ENCODE peak calls at places on chromosome 21, in five cellular contexts. S is stimulated activated CD4-positive, alpha-beta T cell treated with anti-CD3 and anti-CD28 coated beads, Interleukin-15, amount 100 ng/mL, for 48 hours; R is Kasumi-1; G is stimulated activated CD8-positive, alpha-beta memory T cell treated with anti-CD3 and anti-CD28 coated beads, Interleukin-4, amount 100 ng/mL, for 1 hour; F is activated naive CD4-positive, alpha-beta T cell. E is an unnamed sample.

GRCh38 chr21:46208761-46209721 is 19.5 kb downstream of the LSS start:
- DNase-seq in S (no peak), R (no peak), G (no peak), F (no peak), E (no peak)

GRCh38 chr21:32770514-32771133 is 931 bp downstream of the PAXBP1 start:
- DNase-seq in S (no peak), R (peak), G (no peak), F (no peak), E (peak)

GRCh38 chr21:45469273-45470086 is 64.5 kb downstream of the COL18A1 start:
- DNase-seq in S (no peak), R (no peak), G (no peak), F (no peak), E (no peak)

GRCh38 chr21:33801424-33802405 is 113.9 kb downstream of the ATP5PO start:
- DNase-seq in S (no peak), R (peak), G (no peak), F (no peak), E (peak)

GRCh38 chr21:43190544-43191340 is 21.9 kb downstream of the CRYAA start:
- DNase-seq in S (no peak), R (no peak), G (no peak), F (no peak), E (no peak)

GRCh38 chr21:33026878-33027400 is 1.2 kb downstream of the OLIG2 start:
- DNase-seq in S (no peak), R (no peak), G (no peak), F (no peak), E (no peak)

GRCh38 chr21:17402885-17403477 is 109.9 kb upstream of the CXADR start:
- DNase-seq in S (no peak), R (no peak), G (no peak), F (no peak), E (no peak)

GRCh38 chr21:42677339-42678117 is 24.1 kb downstream of the PDE9A start:
- DNase-seq in S (no peak), R (peak), G (no peak), F (no peak), E (peak)

GRCh38 chr21:39641827-39642450 is 29.2 kb downstream of the B3GALT5 start:
- DNase-seq in S (no peak), R (no peak), G (no peak), F (no peak), E (no peak)

GRCh38 chr21:45997205-45997494 is 15.6 kb downstream of the COL6A1 start:
- DNase-seq in S (no peak), R (no peak), G (no peak), F (no peak), E (no peak)

GRCh38 chr21:44710756-44711326 is 531 bp downstream of the TSPEAR start:
- DNase-seq in S (no peak), R (no peak), G (no peak), F (no peak), E (no peak)

GRCh38 chr21:41777934-41778815 is 11.3 kb upstream of the RIPK4 start:
- DNase-seq in S (no peak), R (peak), G (no peak), F (no peak), E (peak)

GRCh38 chr21:42010507-42011493 is 640 bp upstream of the ZBTB21 start:
- DNase-seq in S (peak), R (peak), G (peak), F (no peak), E (peak)

GRCh38 chr21:34889287-34889536 is 159.9 kb downstream of the RUNX1 start:
- DNase-seq in S (peak), R (peak), G (no peak), F (peak), E (peak)